ENCODE peak calls at places on chromosome 16, in five cellular contexts. M is fibroblast of lung, V is left ventricle myocardium inferior, W is lower lobe of right lung, F is ovary. U is an unnamed sample.

GRCh38 chr16:70656712-70657263 is 10.4 kb downstream of the IL34 start:
- DNase-seq in F (no peak), M (no peak), V (no peak), W (peak; percentile 50), U (no peak)

GRCh38 chr16:78932395-78932794 is 668.1 kb downstream of the MAF start:
- DNase-seq in W (peak; percentile 43), F (no peak), V (no peak), M (no peak), U (no peak)

GRCh38 chr16:14168146-14168545 is 97.0 kb downstream of the MRTFB start:
- DNase-seq in M (peak; percentile 48), V (no peak), F (no peak), W (no peak), U (no peak)

GRCh38 chr16:11181889-11182279 is 74.1 kb downstream of the SOCS1 start:
- DNase-seq in M (peak; percentile 34), V (no peak), F (no peak), W (peak; percentile 65), U (peak; percentile 29)

GRCh38 chr16:8505327-8505991 is 84.9 kb downstream of the TMEM114 start:
- DNase-seq in V (no peak), W (no peak), F (no peak), M (no peak), U (peak; percentile 5)

GRCh38 chr16:87163637-87164036 is 153.6 kb downstream of the C16orf95 start:
- DNase-seq in V (no peak), M (peak; percentile 15), F (no peak), W (no peak), U (no peak)

GRCh38 chr16:73056383-73056782 is 8.5 kb upstream of the ZFHX3 start:
- DNase-seq in V (no peak), F (no peak), M (no peak), W (no peak), U (no peak)

GRCh38 chr16:10335681-10336080 is 50.2 kb upstream of the ATF7IP2 start:
- DNase-seq in M (no peak), W (no peak), V (no peak), F (no peak), U (no peak)

GRCh38 chr16:73949574-73950348 is 346.9 kb upstream of the PSMD7 start:
- DNase-seq in M (peak; percentile 98), W (no peak), F (no peak), V (no peak), U (peak; percentile 46)

GRCh38 chr16:15988268-15989013 is 39.0 kb downstream of the ABCC1 start:
- DNase-seq in W (no peak), M (peak; percentile 46), V (no peak), F (no peak), U (no peak)

GRCh38 chr16:50548659-50549560 is 714 bp downstream of the NKD1 start:
- DNase-seq in F (peak; percentile 58), V (no peak), M (no peak), W (peak; percentile 54), U (no peak)

GRCh38 chr16:47057631-47057996 is 84.1 kb upstream of the DNAJA2 start:
- DNase-seq in F (no peak), M (no peak), V (no peak), W (no peak), U (no peak)

GRCh38 chr16:67071476-67072048 is 38.2 kb upstream of the PHAF1 start:
- DNase-seq in W (no peak), M (no peak), F (no peak), V (no peak), U (no peak)

GRCh38 chr16:9670058-9670457 is 512.2 kb downstream of the GRIN2A start:
- DNase-seq in F (no peak), M (no peak), W (no peak), V (no peak), U (no peak)

GRCh38 chr16:16988963-16989362 is 481.8 kb downstream of the XYLT1 start:
- DNase-seq in V (no peak), F (no peak), W (no peak), M (no peak), U (no peak)

GRCh38 chr16:1940273-1941161 is 2.5 kb downstream of the MSRB1 start:
- DNase-seq in V (no peak), F (no peak), M (no peak), W (no peak), U (no peak)

GRCh38 chr16:74304164-74304834 is 7.7 kb downstream of the PSMD7 start:
- DNase-seq in F (no peak), M (no peak), V (no peak), W (no peak), U (no peak)

GRCh38 chr16:4525069-4525468 is 13.5 kb downstream of the CDIP1 start:
- DNase-seq in F (no peak), M (no peak), W (no peak), V (no peak), U (no peak)

GRCh38 chr16:17160285-17160854 is 310.4 kb downstream of the XYLT1 start:
- DNase-seq in M (peak; percentile 26), F (no peak), W (no peak), V (no peak), U (no peak)

GRCh38 chr16:14186007-14186953 is 115.2 kb downstream of the MRTFB start:
- DNase-seq in F (no peak), M (peak; percentile 89), V (peak; percentile 31), W (no peak), U (peak; percentile 7)

GRCh38 chr16:57976331-57976796 is 5.4 kb upstream of the CNGB1 start:
- DNase-seq in V (no peak), W (peak; percentile 44), F (no peak), M (no peak), U (peak; percentile 55)

GRCh38 chr16:57539072-57539796 is 2.9 kb upstream of the CCDC102A start:
- DNase-seq in M (no peak), W (peak; percentile 14), V (no peak), F (peak; percentile 3), U (no peak)

GRCh38 chr16:12145918-12146317 is 169.4 kb downstream of the SNX29 start:
- DNase-seq in M (no peak), F (no peak), W (no peak), V (no peak), U (no peak)

GRCh38 chr16:28496844-28497243 is 2.4 kb downstream of the APOBR start:
- DNase-seq in W (no peak), M (no peak), F (no peak), V (no peak), U (no peak)

DNA sequence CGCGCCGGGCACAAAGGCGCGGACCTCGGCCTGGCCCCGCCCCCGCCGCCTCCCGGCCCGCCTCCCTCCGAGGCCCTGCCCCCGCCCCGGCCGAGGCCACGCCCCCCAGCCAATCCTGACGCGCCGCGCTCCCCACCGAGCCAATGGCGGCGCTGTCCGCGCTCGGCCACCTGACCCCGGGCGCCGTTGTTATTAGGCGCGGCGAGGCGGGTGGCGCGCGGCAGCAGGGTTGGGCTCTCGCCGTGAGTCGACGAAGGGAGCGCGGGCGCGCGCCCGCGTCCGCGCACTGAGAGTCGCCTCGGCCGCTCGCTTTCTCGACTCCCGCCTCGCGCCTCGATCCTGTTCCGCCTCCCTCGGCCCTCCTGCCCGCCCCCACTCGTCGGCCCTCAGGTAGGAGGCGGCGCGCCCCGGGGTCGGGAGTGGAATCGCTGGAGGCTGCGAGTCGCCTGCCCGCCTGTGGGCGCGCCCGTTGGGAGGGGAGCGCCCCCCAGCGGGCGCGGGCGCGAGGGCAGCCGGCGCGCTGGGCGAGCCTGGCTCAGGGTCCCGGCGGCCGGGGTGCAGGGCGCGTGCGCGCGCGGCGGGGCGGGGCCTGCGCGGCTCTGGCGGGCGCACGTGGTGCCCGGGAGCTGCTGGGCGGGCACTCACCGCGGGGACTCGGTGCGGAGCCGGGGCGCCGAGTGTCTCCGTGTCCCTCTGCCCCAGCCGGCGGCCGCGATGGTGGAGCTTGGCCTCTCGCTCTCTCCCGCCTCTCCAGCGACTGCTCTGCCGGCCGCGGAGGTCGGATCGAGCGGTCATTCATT is 405 bp upstream of the CBLN1 start:
- DNase-seq in F (no peak), V (peak; percentile 83), M (peak; percentile 23), W (peak; percentile 89), U (no peak)
- H3K27ac ChIP-seq in F (no peak overlapping the region), V (peak overlapping the region; percentile 57), M (no peak overlapping the region), W (no peak overlapping the region), U (no peak overlapping the region)

DNA sequence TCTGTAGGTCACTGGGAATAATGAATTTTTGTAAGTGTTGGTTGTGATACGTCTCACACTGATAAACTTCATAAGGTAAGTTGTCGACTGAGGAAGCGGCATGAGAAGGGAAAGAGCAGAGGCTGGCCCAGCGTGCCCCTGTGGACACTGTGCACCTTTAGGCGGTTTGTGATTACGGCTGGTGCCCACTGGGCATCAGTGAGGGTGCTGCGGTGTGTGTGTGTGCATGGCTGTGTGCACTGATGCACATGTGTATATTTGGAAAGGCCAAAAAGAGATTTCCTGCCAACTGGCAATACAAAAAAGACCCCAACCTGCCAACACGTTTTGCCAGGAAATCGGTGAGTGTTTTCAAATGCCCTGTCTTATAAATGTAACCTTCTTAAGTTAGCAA is 11.9 kb downstream of the IRF8 start:
- DNase-seq in W (no peak), F (no peak), V (no peak), M (no peak), U (no peak)
- H3K4me1 ChIP-seq in W (peaks cover 40% of the 10 kb centered on the region), F (peaks cover 6% of the 10 kb centered on the region), V (peaks cover 4% of the 10 kb centered on the region), M (no peaks in the 10 kb centered on the region), U (no peaks in the 10 kb centered on the region)

GRCh38 chr16:85187447-85187846 is 75.2 kb upstream of the CIBAR2 start:
- DNase-seq in M (no peak), F (no peak), V (no peak), W (no peak), U (no peak)

GRCh38 chr16:85185281-85185680 is 73.0 kb upstream of the CIBAR2 start:
- DNase-seq in W (peak; percentile 15), M (no peak), F (no peak), V (peak; percentile 54), U (no peak)

GRCh38 chr16:85187886-85188285 is 75.6 kb upstream of the CIBAR2 start:
- DNase-seq in W (no peak), M (no peak), F (no peak), V (no peak), U (no peak)

GRCh38 chr16:85185701-85186100 is 73.4 kb upstream of the CIBAR2 start:
- DNase-seq in W (no peak), F (no peak), M (no peak), V (no peak), U (no peak)

DNA sequence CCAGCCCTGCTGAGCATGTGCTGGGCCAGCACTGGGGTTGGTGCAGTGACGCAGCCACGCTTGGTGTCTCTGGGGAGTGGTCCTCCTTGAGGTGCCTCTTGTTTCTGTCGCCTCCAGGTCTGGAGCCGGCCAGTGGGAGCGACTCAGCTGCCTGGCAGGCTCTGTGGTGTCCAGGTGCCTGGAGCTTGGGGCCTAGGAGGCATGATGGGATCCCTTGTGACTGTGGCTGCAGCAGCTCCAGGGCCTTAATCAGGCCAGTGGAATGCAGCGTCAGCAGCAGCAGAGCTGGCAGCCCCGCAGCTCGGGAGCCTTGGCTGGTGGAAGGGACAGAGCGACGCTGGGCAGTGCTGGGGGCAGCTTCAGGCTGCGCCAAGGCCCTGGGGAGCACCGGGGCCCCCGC is 74.7 kb upstream of the CIBAR2 start:
- DNase-seq in W (no peak), F (no peak), V (peak; percentile 60), M (peak; percentile 66), U (no peak)
- H3K27ac ChIP-seq in W (no peak overlapping the region), F (no peak overlapping the region), V (peak overlapping the region; percentile 79), M (peak overlapping the region; percentile 7), U (no peak overlapping the region)

GRCh38 chr16:31351246-31351936 is 3.6 kb upstream of the ITGAX start:
- DNase-seq in V (no peak), M (no peak), W (no peak), F (no peak), U (no peak)

GRCh38 chr16:31350275-31351005 is 4.5 kb upstream of the ITGAX start:
- DNase-seq in F (no peak), W (peak; percentile 73), M (no peak), V (no peak), U (no peak)

GRCh38 chr16:31354394-31355291 is at the start of gene ITGAX:
- DNase-seq in W (peak; percentile 91), M (peak; percentile 8), V (peak; percentile 54), F (no peak), U (peak; percentile 13)

GRCh38 chr16:31351937-31352315 is 3.0 kb upstream of the ITGAX start:
- DNase-seq in M (no peak), F (no peak), V (no peak), W (peak; percentile 72), U (no peak)

GRCh38 chr16:31352344-31353115 is 2.4 kb upstream of the ITGAX start:
- DNase-seq in V (no peak), F (no peak), M (no peak), W (no peak), U (no peak)
- H3K4me1 ChIP-seq in V (peaks cover 8% of the 10 kb centered on the region), F (no peaks in the 10 kb centered on the region), M (no peaks in the 10 kb centered on the region), W (peaks cover 41% of the 10 kb centered on the region), U (no peaks in the 10 kb centered on the region)